ENCODE peak calls at places on chromosomes 1 and 21, in seven cellular contexts. A is psoas muscle, W is adrenal gland, U is astrocyte of the cerebellum, X is lung, M is OCI-LY7, B is fibroblast of pulmonary artery. Z is an unnamed sample.

GRCh38 chr1:203551550-203551949 is 57.6 kb downstream of the OPTC start:
- DNase-seq in A (no peak), W (no peak), U (no peak), X (no peak), M (no peak), B (peak; percentile 69), Z (no peak)

GRCh38 chr1:25699501-25700089 is 83.0 kb downstream of the MAN1C1 start:
- DNase-seq in A (peak; percentile 77), W (no peak), U (no peak), X (no peak), M (no peak), B (no peak), Z (no peak)

GRCh38 chr1:22107126-22107525 is 35.8 kb downstream of the WNT4 start:
- DNase-seq in A (no peak), W (no peak), U (no peak), X (no peak), M (no peak), B (no peak), Z (no peak)

GRCh38 chr1:44664730-44665370 is 9.4 kb downstream of the TMEM53 start:
- DNase-seq in A (no peak), W (no peak), U (no peak), X (no peak), M (no peak), B (no peak), Z (peak; percentile 12)

GRCh38 chr21:42002421-42002958 is 7.7 kb downstream of the ZBTB21 start:
- DNase-seq in A (no peak), W (peak; percentile 75), U (peak; percentile 76), X (no peak), M (no peak), B (peak; percentile 68), Z (peak; percentile 86)

GRCh38 chr1:182643699-182644098 is 39.5 kb upstream of the RGS16 start:
- DNase-seq in A (no peak), W (no peak), U (no peak), X (no peak), M (no peak), B (no peak), Z (no peak)

GRCh38 chr21:32348604-32349332 is 44.0 kb downstream of the URB1 start:
- DNase-seq in A (no peak), W (no peak), U (no peak), X (no peak), M (no peak), B (no peak), Z (no peak)

GRCh38 chr1:94737124-94737998 is 82.8 kb upstream of the SLC44A3 start:
- DNase-seq in A (no peak), W (no peak), U (no peak), X (no peak), M (no peak), B (peak; percentile 89), Z (no peak)

GRCh38 chr1:34162852-34163766 is 1.9 kb downstream of the CSMD2 start:
- DNase-seq in A (peak; percentile 79), W (peak; percentile 83), U (peak; percentile 75), X (peak; percentile 66), M (peak; percentile 4), B (peak; percentile 53), Z (peak; percentile 8)

GRCh38 chr1:12359734-12360133 is 129.9 kb downstream of the VPS13D start:
- DNase-seq in A (no peak), W (no peak), U (no peak), X (no peak), M (no peak), B (no peak), Z (no peak)

GRCh38 chr1:108561731-108562326 is 1.9 kb downstream of the EEIG2 start:
- DNase-seq in A (peak; percentile 43), W (peak; percentile 57), U (no peak), X (peak; percentile 77), M (peak; percentile 90), B (peak; percentile 35), Z (peak; percentile 55)

GRCh38 chr1:210558302-210558701 is 229.6 kb downstream of the HHAT start:
- DNase-seq in A (no peak), W (peak; percentile 57), U (no peak), X (no peak), M (no peak), B (peak; percentile 6), Z (no peak)

DNA sequence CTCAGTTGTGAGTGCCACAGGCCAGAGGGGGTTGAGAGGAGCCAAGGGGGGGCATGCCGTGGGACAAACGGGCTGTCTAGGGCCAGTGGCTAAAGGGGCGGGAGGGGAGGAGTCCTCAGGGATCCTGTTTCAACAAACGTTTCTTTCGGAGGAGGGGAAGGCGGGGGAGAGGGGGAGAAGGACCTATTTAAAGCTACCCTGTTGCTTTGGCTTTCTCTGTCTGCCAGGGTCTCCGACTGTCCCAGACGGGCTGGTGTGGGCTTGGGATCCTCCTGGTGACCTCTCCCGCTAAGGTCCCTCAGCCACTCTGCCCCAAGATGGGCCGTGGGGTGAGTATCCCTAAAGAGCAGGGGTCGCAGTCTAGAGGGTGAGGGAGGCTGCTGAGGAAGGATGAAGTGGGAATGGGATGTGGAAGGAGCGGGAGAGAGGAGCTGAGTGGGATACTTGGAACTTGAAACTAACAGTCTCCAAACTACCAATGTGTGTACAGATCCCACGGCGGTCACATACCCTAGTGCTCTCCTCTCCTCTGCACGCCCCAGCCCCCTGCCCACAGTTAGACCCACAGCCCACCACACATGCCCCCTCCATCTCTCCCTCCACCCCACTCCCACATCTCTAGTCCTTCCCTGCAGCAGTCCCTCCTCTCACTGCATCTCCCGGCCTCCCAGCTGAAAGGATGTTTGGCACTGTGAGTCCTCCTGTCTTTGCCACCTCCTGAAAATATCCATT is at the start of gene ATP1A2:
- DNase-seq in A (peak; percentile 53), W (no peak), U (no peak), X (no peak), M (no peak), B (no peak), Z (no peak)
- H3K4me3 ChIP-seq in A (peak within 1 kb of the TSS; percentile 82), W (no peak within 1 kb of the TSS), U (peak within 1 kb of the TSS; percentile 38), X (no peak within 1 kb of the TSS), M (no peak within 1 kb of the TSS), B (no peak within 1 kb of the TSS), Z (no peak within 1 kb of the TSS)

GRCh38 chr1:212916395-212917133 is 33.8 kb upstream of the VASH2 start:
- DNase-seq in A (peak; percentile 29), W (no peak), U (no peak), X (peak; percentile 44), M (no peak), B (peak; percentile 33), Z (no peak)
- TF ChIP-seq CTCF in A (no peak), W (no peak), U (no peak), X (no peak), M (no peak), B (no peak), Z (no peak)

GRCh38 chr1:201513498-201514243 is 6.7 kb upstream of the CSRP1 start:
- DNase-seq in A (no peak), W (no peak), U (no peak), X (no peak), M (no peak), B (no peak), Z (no peak)

GRCh38 chr1:201511396-201511795 is 4.5 kb upstream of the CSRP1 start:
- DNase-seq in A (no peak), W (no peak), U (no peak), X (no peak), M (peak; percentile 16), B (no peak), Z (no peak)

GRCh38 chr1:201510734-201511133 is 3.8 kb upstream of the CSRP1 start:
- DNase-seq in A (no peak), W (no peak), U (no peak), X (no peak), M (peak; percentile 13), B (no peak), Z (no peak)

GRCh38 chr1:201509601-201510374 is 2.9 kb upstream of the CSRP1 start:
- DNase-seq in A (no peak), W (no peak), U (no peak), X (no peak), M (peak; percentile 15), B (no peak), Z (no peak)

GRCh38 chr1:201511925-201512539 is 5.1 kb upstream of the CSRP1 start:
- DNase-seq in A (peak; percentile 63), W (no peak), U (no peak), X (peak; percentile 83), M (peak; percentile 62), B (no peak), Z (peak; percentile 41)
- H3K4me3 ChIP-seq in A (no peak overlapping the region), W (no peak overlapping the region), U (no peak overlapping the region), X (no peak overlapping the region), M (peak overlapping the region; percentile 46), B (no peak overlapping the region), Z (peak overlapping the region; percentile 23)

DNA sequence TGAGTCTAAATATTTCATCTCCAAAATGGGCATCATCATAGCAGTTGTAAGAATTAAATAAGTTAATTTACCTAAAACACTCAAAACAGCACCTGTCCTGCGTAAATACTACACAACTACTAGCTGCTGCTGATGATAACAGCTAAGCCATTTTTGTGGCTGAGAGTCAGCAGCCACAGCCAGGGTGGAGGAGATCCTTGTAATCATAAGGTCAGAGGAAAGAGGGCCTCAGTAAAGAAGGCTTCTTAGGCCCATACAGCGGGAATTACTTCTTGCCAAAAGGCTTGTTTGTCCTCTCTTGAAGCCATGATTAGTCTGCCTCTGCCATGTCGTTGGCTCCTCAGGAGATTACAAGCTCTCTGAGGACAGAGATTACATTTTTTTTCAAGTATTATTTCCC is 245.0 kb downstream of the FGGY start:
- DNase-seq in A (no peak), W (no peak), U (no peak), X (no peak), M (no peak), B (no peak), Z (no peak)
- TF ChIP-seq CTCF in A (no peak), W (no peak), U (no peak), X (no peak), M (no peak), B (no peak), Z (no peak)

GRCh38 chr1:86154581-86155060 is 2.0 kb downstream of the COL24A1 start:
- DNase-seq in A (no peak), W (no peak), U (no peak), X (no peak), M (no peak), B (no peak), Z (no peak)
- H3K4me3 ChIP-seq in A (peak overlapping the region; percentile 72), W (no peak overlapping the region), U (peak overlapping the region; percentile 33), X (no peak overlapping the region), M (no peak overlapping the region), B (no peak overlapping the region), Z (no peak overlapping the region)

GRCh38 chr1:230537456-230537855 is 104.8 kb upstream of the COG2 start:
- DNase-seq in A (no peak), W (no peak), U (no peak), X (no peak), M (no peak), B (no peak), Z (no peak)
- TF ChIP-seq CTCF in A (no peak), W (no peak), U (no peak), X (no peak), M (peak; percentile 33), B (no peak), Z (peak; percentile 10)

GRCh38 chr21:24856326-24856725 is 751.0 kb downstream of the MRPL39 start:
- DNase-seq in A (no peak), W (no peak), U (no peak), X (no peak), M (no peak), B (no peak), Z (no peak)
- H3K4me3 ChIP-seq in A (no peak overlapping the region), W (no peak overlapping the region), U (no peak overlapping the region), X (no peak overlapping the region), M (no peak overlapping the region), B (no peak overlapping the region), Z (no peak overlapping the region)

DNA sequence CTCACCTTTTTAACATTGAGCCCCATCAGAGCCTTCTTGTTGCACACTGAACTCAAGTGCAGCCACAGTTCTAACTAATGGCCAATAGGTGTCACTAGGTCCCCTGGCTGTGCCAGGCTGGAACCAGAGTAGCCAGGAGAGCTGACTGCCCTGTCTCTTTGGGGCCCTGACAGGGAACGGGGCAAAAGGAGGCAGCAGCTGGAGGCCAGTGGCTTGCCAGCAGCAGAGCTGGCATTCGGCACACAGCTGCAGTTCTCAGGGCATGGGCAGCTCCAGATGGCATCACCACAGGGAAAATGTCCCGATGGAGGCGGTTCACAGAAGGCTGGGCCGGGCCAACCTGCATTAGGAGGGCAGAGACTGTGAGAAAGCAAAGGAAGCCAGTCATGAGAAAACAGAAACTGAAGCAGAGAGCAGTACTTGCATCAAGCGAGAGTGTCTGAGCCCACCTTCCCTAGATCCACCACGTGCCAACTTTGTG is 188.6 kb downstream of the FCRL5 start:
- DNase-seq in A (no peak), W (peak; percentile 27), U (no peak), X (no peak), M (peak; percentile 54), B (peak; percentile 40), Z (peak; percentile 24)
- TF ChIP-seq CTCF in A (peak; percentile 28), W (peak; percentile 24), U (peak; percentile 84), X (peak; percentile 0), M (peak; percentile 78), B (peak; percentile 72), Z (peak; percentile 79)

Z was measured in GM12864.